ENCODE peak calls at places on chromosome 4, in four cellular contexts. X is MM.1S, T is pancreas, W is heart left ventricle. M is an unnamed sample.

GRCh38 chr4:77156533-77156911 is 485 bp upstream of the CCNG2 start:
- DNase-seq in W (peak; percentile 90), X (peak; percentile 99), T (peak; percentile 97), M (peak; percentile 95)

GRCh38 chr4:138749303-138749702 is 266.3 kb upstream of the NOCT start:
- DNase-seq in T (no peak), W (no peak), X (no peak), M (no peak)

GRCh38 chr4:87209696-87210095 is 10.7 kb downstream of the KLHL8 start:
- DNase-seq in T (no peak), W (peak; percentile 71), X (no peak), M (no peak)

GRCh38 chr4:94826206-94826605 is 68.5 kb downstream of the BMPR1B start:
- DNase-seq in W (no peak), X (no peak), T (no peak), M (no peak)

GRCh38 chr4:184434496-184435066 is 39.8 kb downstream of the IRF2 start:
- DNase-seq in W (no peak), X (no peak), T (no peak), M (no peak)

GRCh38 chr4:121484633-121485032 is 103.8 kb upstream of the QRFPR start:
- DNase-seq in X (peak; percentile 37), T (peak; percentile 20), W (no peak), M (no peak)

GRCh38 chr4:15479089-15479912 is 9.6 kb downstream of the CC2D2A start:
- DNase-seq in X (peak; percentile 23), W (no peak), T (peak; percentile 54), M (peak; percentile 25)

GRCh38 chr4:139743027-139743426 is 77.4 kb downstream of the MGST2 start:
- DNase-seq in X (no peak), W (no peak), T (no peak), M (no peak)

GRCh38 chr4:101238706-101239105 is 108.6 kb downstream of the PPP3CA start:
- DNase-seq in W (no peak), T (no peak), X (no peak), M (no peak)

GRCh38 chr4:128812360-128812958 is 3.0 kb downstream of the JADE1 start:
- DNase-seq in T (peak; percentile 56), W (no peak), X (peak; percentile 82), M (no peak)

DNA sequence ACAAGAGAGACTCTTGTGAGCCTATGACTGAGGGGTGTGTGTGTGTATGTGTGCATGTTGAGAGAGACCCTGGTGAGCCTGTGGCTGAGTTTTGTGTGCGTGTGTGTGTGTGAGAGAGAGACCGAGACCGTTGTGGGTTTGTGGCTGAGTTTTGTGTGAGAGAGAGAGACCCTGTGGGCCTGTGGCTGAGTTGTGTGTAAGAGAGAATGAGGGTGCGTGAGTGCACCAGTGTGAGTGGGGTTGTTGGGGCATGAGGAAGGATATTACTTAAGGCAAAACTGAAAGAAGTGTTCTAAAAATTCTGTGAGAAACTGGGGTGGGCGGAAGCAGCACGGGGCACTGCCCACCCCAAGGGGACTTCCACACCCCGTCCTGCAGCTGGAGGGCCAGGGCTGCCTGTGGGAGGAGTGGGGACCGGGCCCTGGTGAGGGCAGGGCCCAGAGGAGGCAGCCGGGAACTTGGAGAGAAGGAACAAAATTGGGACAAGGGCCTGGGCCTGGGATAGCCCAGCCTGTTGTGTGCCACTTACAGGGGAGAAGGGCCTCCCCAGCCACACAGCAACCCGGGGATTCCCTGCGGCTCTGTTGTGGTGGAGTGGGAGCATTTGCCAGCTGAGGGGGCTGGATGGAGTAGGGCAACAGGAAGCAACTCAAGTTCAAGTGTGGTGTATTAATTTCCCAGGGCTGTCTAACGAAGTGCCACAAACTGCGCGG is 22.0 kb downstream of the TMEM131L start:
- DNase-seq in T (no peak), W (no peak), X (no peak), M (no peak)
- H3K4me1 ChIP-seq in T (peaks cover 18% of the 10 kb centered on the region), W (peaks cover 51% of the 10 kb centered on the region), X (no peaks in the 10 kb centered on the region), M (peaks cover 18% of the 10 kb centered on the region)

GRCh38 chr4:145307120-145307519 is 126.7 kb upstream of the OTUD4 start:
- DNase-seq in T (no peak), X (no peak), W (no peak), M (no peak)

GRCh38 chr4:145308598-145308997 is 128.2 kb upstream of the OTUD4 start:
- DNase-seq in X (no peak), T (no peak), W (no peak), M (no peak)

GRCh38 chr4:145302725-145303124 is 122.3 kb upstream of the OTUD4 start:
- DNase-seq in X (no peak), T (no peak), W (no peak), M (no peak)

DNA sequence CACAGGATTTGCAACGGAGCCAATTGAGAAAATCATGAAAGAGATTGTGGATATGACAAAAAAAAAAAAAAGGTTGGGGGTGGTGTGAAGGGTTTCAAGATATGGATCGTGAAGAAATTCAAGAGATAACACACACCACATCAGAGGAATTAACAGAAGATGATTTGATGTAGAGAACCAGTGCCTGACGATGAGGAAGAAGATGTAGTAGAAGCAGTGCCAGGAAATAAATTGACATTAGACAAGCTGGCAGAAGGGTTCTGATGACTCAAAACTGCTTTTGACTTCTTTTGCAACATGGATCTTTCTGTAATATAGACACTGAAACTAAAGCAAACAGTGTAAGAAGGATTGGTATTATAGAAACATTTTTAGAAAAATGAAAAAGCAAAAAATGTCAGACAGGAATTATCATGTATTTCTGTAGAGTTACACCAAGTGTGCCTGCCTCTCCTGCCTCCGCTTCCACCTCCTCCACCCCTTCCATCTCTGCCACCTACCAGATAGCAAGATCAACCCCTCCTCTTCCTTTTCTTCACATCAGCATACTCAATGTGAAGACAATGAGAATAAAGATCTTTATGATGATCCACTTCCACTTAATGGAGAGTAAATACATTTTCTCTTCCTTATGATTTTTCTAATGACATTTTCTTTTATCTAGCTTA is 127.5 kb upstream of the OTUD4 start:
- DNase-seq in X (no peak), T (no peak), W (no peak), M (no peak)
- H3K4me1 ChIP-seq in X (no peaks in the 10 kb centered on the region), T (no peaks in the 10 kb centered on the region), W (no peaks in the 10 kb centered on the region), M (no peaks in the 10 kb centered on the region)

GRCh38 chr4:3480528-3481112 is 17.5 kb downstream of the DOK7 start:
- DNase-seq in W (peak; percentile 87), T (peak; percentile 83), X (peak; percentile 64), M (peak; percentile 63)

GRCh38 chr4:3481113-3481531 is 18.0 kb downstream of the DOK7 start:
- DNase-seq in X (no peak), T (no peak), W (no peak), M (no peak)

GRCh38 chr4:3482707-3483106 is 19.6 kb downstream of the DOK7 start:
- DNase-seq in X (no peak), T (no peak), W (no peak), M (no peak)

GRCh38 chr4:3483471-3483921 is 20.4 kb downstream of the DOK7 start:
- DNase-seq in X (no peak), W (peak; percentile 86), T (no peak), M (no peak)

DNA sequence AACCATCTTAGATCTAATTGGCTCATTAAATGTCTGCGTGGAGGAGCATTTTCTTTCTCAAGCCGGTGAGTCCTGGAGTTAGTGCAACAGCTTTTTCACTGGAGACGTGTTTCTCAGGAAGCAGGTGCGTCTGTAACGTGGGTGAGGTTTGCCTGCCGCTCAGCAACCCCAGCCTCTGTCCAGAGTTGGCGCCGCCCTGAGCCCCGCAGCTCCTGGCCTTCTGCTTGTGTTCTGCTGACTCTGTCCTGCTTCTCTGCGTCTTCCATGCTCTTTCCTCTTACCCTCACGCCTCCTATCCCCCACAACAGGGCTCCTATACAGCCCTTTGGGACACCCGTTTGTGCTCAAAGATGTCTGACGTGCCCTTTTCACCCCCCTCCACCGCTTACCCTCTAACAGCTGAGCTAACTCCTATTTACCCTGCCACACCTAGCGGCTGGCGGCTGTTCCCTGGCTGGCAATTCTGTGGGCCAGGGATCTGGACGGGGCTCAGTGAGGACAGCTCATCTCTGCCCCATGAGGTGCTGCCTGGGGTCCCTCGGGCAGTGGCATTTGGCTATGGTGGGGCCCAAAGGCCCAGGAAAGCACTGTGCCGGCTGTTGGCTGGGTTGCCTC is 18.8 kb downstream of the DOK7 start:
- DNase-seq in X (no peak), W (no peak), T (no peak), M (no peak)
- H3K4me1 ChIP-seq in X (no peaks in the 10 kb centered on the region), W (peaks cover 23% of the 10 kb centered on the region), T (no peaks in the 10 kb centered on the region), M (peaks cover 6% of the 10 kb centered on the region)

DNA sequence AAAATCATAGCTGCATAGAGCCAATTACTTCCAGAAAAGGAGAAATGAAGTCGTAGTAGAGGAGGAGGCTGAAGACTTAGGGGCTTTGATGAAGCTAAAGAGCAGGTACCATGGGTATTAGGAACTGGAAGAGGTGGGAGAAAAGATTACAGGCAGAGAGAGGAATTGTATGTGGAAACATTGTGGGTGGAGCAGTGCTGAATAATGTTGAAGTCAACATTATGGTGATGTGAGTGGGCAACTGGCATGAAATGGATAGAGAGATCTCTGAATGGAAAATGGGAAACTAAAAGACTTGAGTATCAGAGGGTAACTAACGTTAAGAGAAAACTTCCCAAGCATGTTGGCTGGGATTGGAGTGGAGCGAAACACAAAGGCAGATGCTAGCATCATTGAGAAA is 92.5 kb downstream of the AREG start:
- DNase-seq in X (no peak), T (no peak), W (no peak), M (no peak)
- H3K4me1 ChIP-seq in X (peaks cover 9% of the 10 kb centered on the region), T (no peaks in the 10 kb centered on the region), W (no peaks in the 10 kb centered on the region), M (no peaks in the 10 kb centered on the region)

GRCh38 chr4:41363384-41363981 is 106.8 kb downstream of the UCHL1 start:
- DNase-seq in T (no peak), W (no peak), X (no peak), M (no peak)
- H3K4me1 ChIP-seq in T (no peaks in the 10 kb centered on the region), W (peaks cover 35% of the 10 kb centered on the region), X (no peaks in the 10 kb centered on the region), M (no peaks in the 10 kb centered on the region)

DNA sequence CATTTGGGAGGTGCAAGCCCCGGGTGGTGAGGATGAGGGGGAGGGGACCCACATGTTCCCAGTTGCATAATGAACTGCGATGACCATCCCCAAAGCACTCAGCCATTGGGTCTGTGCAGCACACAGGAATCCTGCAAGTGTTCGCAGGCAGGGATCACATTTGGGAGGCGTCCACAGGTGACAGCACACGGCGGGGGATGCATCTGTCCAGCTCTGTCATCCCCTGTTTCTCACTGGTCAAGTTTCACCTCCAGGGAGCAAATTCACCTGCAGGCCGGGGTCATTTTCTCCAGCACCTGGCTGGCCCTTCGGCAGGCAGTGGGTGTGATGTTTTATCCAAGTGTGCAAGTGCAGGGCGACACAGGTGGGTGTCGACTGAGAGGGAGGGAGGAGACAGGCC is 33.3 kb upstream of the SORCS2 start:
- DNase-seq in T (no peak), X (no peak), W (peak; percentile 27), M (no peak)
- H3K4me1 ChIP-seq in T (peaks cover 30% of the 10 kb centered on the region), X (no peaks in the 10 kb centered on the region), W (peaks cover 5% of the 10 kb centered on the region), M (peaks cover 18% of the 10 kb centered on the region)

GRCh38 chr4:74015126-74015780 is 16.8 kb upstream of the CXCL5 start:
- DNase-seq in T (no peak), X (no peak), W (no peak), M (no peak)
- H3K4me1 ChIP-seq in T (no peaks in the 10 kb centered on the region), X (no peaks in the 10 kb centered on the region), W (no peaks in the 10 kb centered on the region), M (no peaks in the 10 kb centered on the region)

M was measured in breast epithelium.